ENCODE peak calls at places on chromosomes 5 and 9, in eight cellular contexts. X is left ventricle myocardium inferior, W is brain microvascular endothelial cell, A is left lung, S is neural progenitor cell, G is foreskin keratinocyte, J is breast epithelium, Z is fibroblast of lung. O is an unnamed sample.

GRCh38 chr5:10106806-10107205 is 142.9 kb downstream of the ATPSCKMT start:
- DNase-seq in S (no peak), A (no peak), Z (no peak), G (no peak), X (no peak), J (no peak), W (no peak), O (no peak)

GRCh38 chr5:113606298-113607134 is 93.0 kb downstream of the YTHDC2 start:
- DNase-seq in W (peak; percentile 60), A (no peak), J (no peak), G (no peak), Z (peak; percentile 47), X (no peak), S (peak; percentile 81), O (peak; percentile 53)

GRCh38 chr5:43041669-43042175 is 1.6 kb upstream of the ANXA2R start:
- DNase-seq in G (no peak), S (no peak), W (peak; percentile 89), Z (peak; percentile 91), J (no peak), A (peak; percentile 69), X (no peak), O (no peak)

GRCh38 chr9:78354980-78355379 is 58.1 kb downstream of the PSAT1 start:
- DNase-seq in W (no peak), S (no peak), Z (no peak), G (no peak), J (no peak), X (no peak), A (no peak), O (no peak)

GRCh38 chr9:127158995-127159801 is 36.8 kb upstream of the ANGPTL2 start:
- DNase-seq in G (no peak), S (peak; percentile 70), X (no peak), A (no peak), J (peak; percentile 43), W (peak; percentile 75), Z (peak; percentile 92), O (no peak)

GRCh38 chr9:99251157-99251556 is 29.1 kb downstream of the SEC61B start:
- DNase-seq in G (no peak), W (no peak), A (no peak), X (no peak), J (no peak), S (no peak), Z (no peak), O (no peak)

GRCh38 chr5:81151546-81151945 is 81.6 kb upstream of the CKMT2 start:
- DNase-seq in J (no peak), X (no peak), A (no peak), G (no peak), Z (peak; percentile 76), S (no peak), W (peak; percentile 62), O (no peak)

GRCh38 chr5:80491296-80491695 is 3.4 kb downstream of the FAM151B start:
- DNase-seq in X (no peak), Z (no peak), W (no peak), S (no peak), J (no peak), G (no peak), A (no peak), O (no peak)

GRCh38 chr9:103789686-103790085 is 304.4 kb upstream of the SMC2 start:
- DNase-seq in W (no peak), S (peak; percentile 16), G (no peak), J (no peak), Z (no peak), A (no peak), X (no peak), O (no peak)

GRCh38 chr5:9947231-9947693 is 302.4 kb downstream of the ATPSCKMT start:
- DNase-seq in Z (peak; percentile 47), W (no peak), G (peak; percentile 42), A (no peak), J (no peak), X (no peak), S (no peak), O (no peak)

GRCh38 chr5:133382661-133383579 is 229.4 kb downstream of the FSTL4 start:
- DNase-seq in X (no peak), A (no peak), W (no peak), G (no peak), J (no peak), Z (no peak), S (no peak), O (no peak)

GRCh38 chr5:1292846-1293415 is 1.9 kb downstream of the TERT start:
- DNase-seq in S (no peak), Z (no peak), A (no peak), X (no peak), J (no peak), W (no peak), G (no peak), O (no peak)

GRCh38 chr5:128158342-128158741 is 74.8 kb downstream of the SLC12A2 start:
- DNase-seq in W (no peak), S (no peak), A (no peak), Z (no peak), J (no peak), X (no peak), G (no peak), O (no peak)

GRCh38 chr5:128154943-128155342 is 71.4 kb downstream of the SLC12A2 start:
- DNase-seq in X (no peak), S (no peak), A (no peak), J (no peak), G (no peak), W (no peak), Z (no peak), O (no peak)

GRCh38 chr5:128155793-128156192 is 72.2 kb downstream of the SLC12A2 start:
- DNase-seq in S (peak; percentile 3), X (no peak), A (no peak), Z (no peak), G (no peak), J (no peak), W (no peak), O (no peak)
- TF ChIP-seq CTCF in S (no peak), X (no peak), A (no peak), Z (no peak), G (no peak), J (no peak), W (no peak), O (no peak)

GRCh38 chr9:124450241-124450924 is at the start of gene ADGRD2:
- DNase-seq in W (peak; percentile 5), J (peak; percentile 53), X (no peak), Z (peak; percentile 37), S (peak; percentile 89), G (no peak), A (no peak), O (no peak)

GRCh38 chr9:124452326-124452725 is 2.1 kb downstream of the ADGRD2 start:
- DNase-seq in W (no peak), J (peak; percentile 30), X (no peak), S (no peak), A (no peak), G (no peak), Z (no peak), O (no peak)

GRCh38 chr9:124452841-124453585 is 2.8 kb downstream of the ADGRD2 start:
- DNase-seq in S (no peak), Z (no peak), X (no peak), G (no peak), W (no peak), A (no peak), J (no peak), O (no peak)

GRCh38 chr9:124449381-124450151 is 685 bp upstream of the ADGRD2 start:
- DNase-seq in Z (no peak), W (no peak), S (no peak), X (no peak), G (no peak), J (no peak), A (peak; percentile 17), O (no peak)

GRCh38 chr9:124450931-124451661 is 845 bp downstream of the ADGRD2 start:
- DNase-seq in S (no peak), Z (no peak), J (no peak), G (no peak), W (no peak), A (no peak), X (no peak), O (no peak)
- H3K27me3 ChIP-seq in S (peaks cover 45% of the 10 kb centered on the region), Z (peaks cover 30% of the 10 kb centered on the region), J (no peaks in the 10 kb centered on the region), G (peaks cover 28% of the 10 kb centered on the region), W (peaks cover 32% of the 10 kb centered on the region), A (peaks cover 44% of the 10 kb centered on the region), X (peaks cover 74% of the 10 kb centered on the region), O (peaks cover 17% of the 10 kb centered on the region)

DNA sequence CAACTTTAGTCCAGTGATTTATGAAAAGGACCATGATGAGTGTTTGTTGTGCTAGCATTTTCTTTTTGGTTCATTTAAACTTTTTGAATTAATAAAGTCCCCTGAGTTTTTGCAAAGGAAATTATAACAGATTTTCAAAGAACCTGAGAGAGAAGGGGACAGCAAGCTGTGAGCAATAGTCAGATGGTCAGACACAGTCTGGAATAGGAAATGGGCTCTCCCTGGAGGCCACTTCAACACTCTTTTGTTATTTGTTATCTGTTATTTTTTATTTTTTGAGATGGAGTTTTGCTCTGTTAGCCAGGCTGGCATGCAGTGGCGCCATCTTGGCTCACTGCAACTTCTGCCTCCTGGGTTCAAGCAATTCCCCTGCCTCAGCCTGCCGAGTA is 171.1 kb downstream of the ARHGEF28 start:
- DNase-seq in A (no peak), G (no peak), Z (no peak), W (peak; percentile 30), J (no peak), X (no peak), S (no peak), O (no peak)
- H3K27ac ChIP-seq in A (no peak overlapping the region), G (peak overlapping the region; percentile 38), Z (peak overlapping the region; percentile 92), W (peak overlapping the region; percentile 93), J (no peak overlapping the region), X (peak overlapping the region; percentile 36), S (no peak overlapping the region), O (peak overlapping the region; percentile 34)

GRCh38 chr5:16558984-16559629 is 57.7 kb downstream of the RETREG1 start:
- DNase-seq in W (no peak), G (no peak), Z (no peak), S (peak; percentile 23), A (no peak), X (no peak), J (no peak), O (no peak)
- TF ChIP-seq CTCF in W (peak; percentile 53), G (no peak), Z (peak; percentile 6), S (peak; percentile 38), A (no peak), X (no peak), J (no peak), O (no peak)

GRCh38 chr5:67878911-67879310 is 336.6 kb upstream of the PIK3R1 start:
- DNase-seq in Z (peak; percentile 12), J (no peak), G (no peak), W (no peak), S (no peak), A (no peak), X (no peak), O (no peak)

GRCh38 chr5:67873935-67874334 is 341.6 kb upstream of the PIK3R1 start:
- DNase-seq in G (no peak), Z (no peak), S (no peak), A (no peak), J (no peak), X (no peak), W (no peak), O (no peak)

GRCh38 chr5:67879619-67880357 is 335.8 kb upstream of the PIK3R1 start:
- DNase-seq in W (peak; percentile 53), G (peak; percentile 69), J (no peak), S (no peak), Z (peak; percentile 85), A (no peak), X (no peak), O (no peak)

GRCh38 chr5:67880358-67880810 is 335.2 kb upstream of the PIK3R1 start:
- DNase-seq in G (no peak), X (no peak), S (no peak), Z (no peak), J (no peak), W (no peak), A (no peak), O (no peak)

GRCh38 chr5:67875637-67876036 is 339.9 kb upstream of the PIK3R1 start:
- DNase-seq in W (no peak), J (no peak), S (no peak), A (no peak), X (no peak), Z (no peak), G (no peak), O (no peak)
- H3K27me3 ChIP-seq in W (no peaks in the 10 kb centered on the region), J (no peaks in the 10 kb centered on the region), S (no peaks in the 10 kb centered on the region), A (no peaks in the 10 kb centered on the region), X (no peaks in the 10 kb centered on the region), Z (no peaks in the 10 kb centered on the region), G (peaks cover 3% of the 10 kb centered on the region), O (no peaks in the 10 kb centered on the region)

O was measured in heart right ventricle.